ENCODE peak calls at places on chromosomes 1 and 21, in seven cellular contexts. One of them, this sample, is unnamed.

GRCh38 chr21:29208666-29209059 is 78.2 kb downstream of the MAP3K7CL start:
- DNase-seq in tibial nerve: no peak
- DNase-seq in breast epithelium: no peak
- DNase-seq in fibroblast of the aortic adventitia: peak
- DNase-seq in uterus: no peak
- DNase-seq in pancreas: no peak
- DNase-seq in foreskin fibroblast: peak
- DNase-seq in this sample: peak

GRCh38 chr1:38833146-38833545 is 26.4 kb downstream of the RRAGC start:
- DNase-seq in tibial nerve: no peak
- DNase-seq in breast epithelium: no peak
- DNase-seq in fibroblast of the aortic adventitia: no peak
- DNase-seq in uterus: no peak
- DNase-seq in pancreas: no peak
- DNase-seq in foreskin fibroblast: no peak
- DNase-seq in this sample: no peak

GRCh38 chr1:46547481-46548383 is 3.7 kb downstream of the KNCN start:
- DNase-seq in tibial nerve: peak
- DNase-seq in breast epithelium: no peak
- DNase-seq in fibroblast of the aortic adventitia: peak
- DNase-seq in uterus: no peak
- DNase-seq in pancreas: no peak
- DNase-seq in foreskin fibroblast: peak
- DNase-seq in this sample: no peak

GRCh38 chr21:41399401-41399800 is 26.6 kb upstream of the MX1 start:
- DNase-seq in tibial nerve: no peak
- DNase-seq in breast epithelium: no peak
- DNase-seq in fibroblast of the aortic adventitia: no peak
- DNase-seq in uterus: no peak
- DNase-seq in pancreas: no peak
- DNase-seq in foreskin fibroblast: no peak
- DNase-seq in this sample: no peak

GRCh38 chr1:66520655-66521054 is 13.3 kb upstream of the SGIP1 start:
- DNase-seq in tibial nerve: no peak
- DNase-seq in breast epithelium: no peak
- DNase-seq in fibroblast of the aortic adventitia: no peak
- DNase-seq in uterus: no peak
- DNase-seq in pancreas: no peak
- DNase-seq in foreskin fibroblast: no peak
- DNase-seq in this sample: no peak

GRCh38 chr1:23793018-23793781 is 2.3 kb downstream of the LYPLA2 start:
- DNase-seq in tibial nerve: no peak
- DNase-seq in breast epithelium: no peak
- DNase-seq in fibroblast of the aortic adventitia: peak
- DNase-seq in uterus: no peak
- DNase-seq in pancreas: no peak
- DNase-seq in foreskin fibroblast: peak
- DNase-seq in this sample: no peak

GRCh38 chr1:56070601-56071000 is 508.8 kb downstream of the PLPP3 start:
- DNase-seq in tibial nerve: no peak
- DNase-seq in breast epithelium: no peak
- DNase-seq in fibroblast of the aortic adventitia: peak
- DNase-seq in uterus: no peak
- DNase-seq in pancreas: no peak
- DNase-seq in foreskin fibroblast: peak
- DNase-seq in this sample: peak

GRCh38 chr1:29408831-29409605 is 172.7 kb downstream of the PTPRU start:
- DNase-seq in tibial nerve: no peak
- DNase-seq in breast epithelium: no peak
- DNase-seq in fibroblast of the aortic adventitia: no peak
- DNase-seq in uterus: no peak
- DNase-seq in pancreas: no peak
- DNase-seq in foreskin fibroblast: no peak
- DNase-seq in this sample: no peak

GRCh38 chr1:218556016-218556415 is 210.9 kb downstream of the TGFB2 start:
- DNase-seq in tibial nerve: no peak
- DNase-seq in breast epithelium: no peak
- DNase-seq in fibroblast of the aortic adventitia: no peak
- DNase-seq in uterus: no peak
- DNase-seq in pancreas: no peak
- DNase-seq in foreskin fibroblast: no peak
- DNase-seq in this sample: no peak

GRCh38 chr1:92585831-92586230 is 99.1 kb upstream of the GFI1 start:
- DNase-seq in tibial nerve: no peak
- DNase-seq in breast epithelium: no peak
- DNase-seq in fibroblast of the aortic adventitia: no peak
- DNase-seq in uterus: no peak
- DNase-seq in pancreas: no peak
- DNase-seq in foreskin fibroblast: no peak
- DNase-seq in this sample: no peak

GRCh38 chr1:210688482-210689233 is 360.0 kb downstream of the HHAT start:
- DNase-seq in tibial nerve: no peak
- DNase-seq in breast epithelium: no peak
- DNase-seq in fibroblast of the aortic adventitia: no peak
- DNase-seq in uterus: no peak
- DNase-seq in pancreas: no peak
- DNase-seq in foreskin fibroblast: peak
- DNase-seq in this sample: no peak

GRCh38 chr1:231973840-231974239 is 347.2 kb downstream of the DISC1 start:
- DNase-seq in tibial nerve: no peak
- DNase-seq in breast epithelium: no peak
- DNase-seq in fibroblast of the aortic adventitia: no peak
- DNase-seq in uterus: no peak
- DNase-seq in pancreas: no peak
- DNase-seq in foreskin fibroblast: no peak
- DNase-seq in this sample: no peak

GRCh38 chr1:244653439-244654283 is 735 bp downstream of the DESI2 start:
- DNase-seq in tibial nerve: no peak
- DNase-seq in breast epithelium: no peak
- DNase-seq in fibroblast of the aortic adventitia: peak
- DNase-seq in uterus: no peak
- DNase-seq in pancreas: peak
- DNase-seq in foreskin fibroblast: peak
- DNase-seq in this sample: no peak

GRCh38 chr1:59445040-59445439 is 148.1 kb downstream of the FGGY start:
- DNase-seq in tibial nerve: no peak
- DNase-seq in breast epithelium: no peak
- DNase-seq in fibroblast of the aortic adventitia: peak
- DNase-seq in uterus: peak
- DNase-seq in pancreas: no peak
- DNase-seq in foreskin fibroblast: peak
- DNase-seq in this sample: no peak

GRCh38 chr1:37989381-37989930 is 366 bp downstream of the SF3A3 start:
- DNase-seq in tibial nerve: no peak
- DNase-seq in breast epithelium: no peak
- DNase-seq in fibroblast of the aortic adventitia: no peak
- DNase-seq in uterus: no peak
- DNase-seq in pancreas: peak
- DNase-seq in foreskin fibroblast: peak
- DNase-seq in this sample: no peak

GRCh38 chr1:230531103-230531502 is 105.0 kb upstream of the PGBD5 start:
- DNase-seq in tibial nerve: no peak
- DNase-seq in breast epithelium: no peak
- DNase-seq in fibroblast of the aortic adventitia: no peak
- DNase-seq in uterus: no peak
- DNase-seq in pancreas: no peak
- DNase-seq in foreskin fibroblast: no peak
- DNase-seq in this sample: no peak

GRCh38 chr1:8903908-8904650 is 25.6 kb upstream of the ENO1 start:
- DNase-seq in tibial nerve: peak
- DNase-seq in breast epithelium: peak
- DNase-seq in fibroblast of the aortic adventitia: peak
- DNase-seq in uterus: peak
- DNase-seq in pancreas: no peak
- DNase-seq in foreskin fibroblast: peak
- DNase-seq in this sample: peak

GRCh38 chr1:247332901-247333361 is 1.3 kb upstream of the ZNF496 start:
- DNase-seq in tibial nerve: peak
- DNase-seq in breast epithelium: peak
- DNase-seq in fibroblast of the aortic adventitia: peak
- DNase-seq in uterus: no peak
- DNase-seq in pancreas: peak
- DNase-seq in foreskin fibroblast: peak
- DNase-seq in this sample: no peak

GRCh38 chr1:68378296-68379084 is 71.3 kb downstream of the RPE65 start:
- DNase-seq in tibial nerve: no peak
- DNase-seq in breast epithelium: no peak
- DNase-seq in fibroblast of the aortic adventitia: peak
- DNase-seq in uterus: no peak
- DNase-seq in pancreas: no peak
- DNase-seq in foreskin fibroblast: peak
- DNase-seq in this sample: no peak

GRCh38 chr1:233319272-233319671 is 8.3 kb upstream of the MAP3K21 start:
- DNase-seq in tibial nerve: no peak
- DNase-seq in breast epithelium: no peak
- DNase-seq in fibroblast of the aortic adventitia: no peak
- DNase-seq in uterus: no peak
- DNase-seq in pancreas: no peak
- DNase-seq in foreskin fibroblast: no peak
- DNase-seq in this sample: no peak

GRCh38 chr1:183863852-183864251 is 58.9 kb downstream of the RGL1 start:
- DNase-seq in tibial nerve: no peak
- DNase-seq in breast epithelium: no peak
- DNase-seq in fibroblast of the aortic adventitia: no peak
- DNase-seq in uterus: no peak
- DNase-seq in pancreas: no peak
- DNase-seq in foreskin fibroblast: no peak
- DNase-seq in this sample: no peak

GRCh38 chr21:46182548-46183336 is 1.5 kb downstream of the SPATC1L start:
- DNase-seq in tibial nerve: no peak
- DNase-seq in breast epithelium: peak
- DNase-seq in fibroblast of the aortic adventitia: peak
- DNase-seq in uterus: peak
- DNase-seq in pancreas: no peak
- DNase-seq in foreskin fibroblast: peak
- DNase-seq in this sample: no peak

GRCh38 chr1:3139451-3139852 is 70.4 kb downstream of the PRDM16 start:
- DNase-seq in tibial nerve: no peak
- DNase-seq in breast epithelium: no peak
- DNase-seq in fibroblast of the aortic adventitia: no peak
- DNase-seq in uterus: no peak
- DNase-seq in pancreas: no peak
- DNase-seq in foreskin fibroblast: no peak
- DNase-seq in this sample: no peak

GRCh38 chr1:40951943-40952743 is 27.4 kb upstream of the CTPS1 start:
- DNase-seq in tibial nerve: peak
- DNase-seq in breast epithelium: peak
- DNase-seq in fibroblast of the aortic adventitia: peak
- DNase-seq in uterus: peak
- DNase-seq in pancreas: peak
- DNase-seq in foreskin fibroblast: peak
- DNase-seq in this sample: no peak

GRCh38 chr1:112544011-112544688 is 35.4 kb downstream of the WNT2B start:
- DNase-seq in tibial nerve: no peak
- DNase-seq in breast epithelium: no peak
- DNase-seq in fibroblast of the aortic adventitia: peak
- DNase-seq in uterus: no peak
- DNase-seq in pancreas: no peak
- DNase-seq in foreskin fibroblast: peak
- DNase-seq in this sample: peak

GRCh38 chr1:168229893-168230292 is 4.1 kb downstream of the SFT2D2 start:
- DNase-seq in tibial nerve: no peak
- DNase-seq in breast epithelium: no peak
- DNase-seq in fibroblast of the aortic adventitia: no peak
- DNase-seq in uterus: no peak
- DNase-seq in pancreas: no peak
- DNase-seq in foreskin fibroblast: no peak
- DNase-seq in this sample: no peak

GRCh38 chr1:10939654-10940450 is 72.6 kb upstream of the TARDBP start:
- DNase-seq in tibial nerve: no peak
- DNase-seq in breast epithelium: no peak
- DNase-seq in fibroblast of the aortic adventitia: no peak
- DNase-seq in uterus: no peak
- DNase-seq in pancreas: no peak
- DNase-seq in foreskin fibroblast: peak
- DNase-seq in this sample: no peak
- H3K4me3 ChIP-seq in tibial nerve: no peak
- H3K4me3 ChIP-seq in breast epithelium: peak
- H3K4me3 ChIP-seq in fibroblast of the aortic adventitia: no peak
- H3K4me3 ChIP-seq in uterus: no peak
- H3K4me3 ChIP-seq in pancreas: no peak
- H3K4me3 ChIP-seq in foreskin fibroblast: no peak
- H3K4me3 ChIP-seq in this sample: no peak

GRCh38 chr1:119631433-119632102 is 16.5 kb downstream of the ZNF697 start:
- DNase-seq in tibial nerve: peak
- DNase-seq in breast epithelium: peak
- DNase-seq in fibroblast of the aortic adventitia: peak
- DNase-seq in uterus: peak
- DNase-seq in pancreas: peak
- DNase-seq in foreskin fibroblast: peak
- DNase-seq in this sample: no peak
- H3K4me3 ChIP-seq in tibial nerve: peak
- H3K4me3 ChIP-seq in breast epithelium: peak
- H3K4me3 ChIP-seq in fibroblast of the aortic adventitia: peak
- H3K4me3 ChIP-seq in uterus: peak
- H3K4me3 ChIP-seq in pancreas: peak
- H3K4me3 ChIP-seq in foreskin fibroblast: peak
- H3K4me3 ChIP-seq in this sample: peak

GRCh38 chr1:44812822-44813543 is 4.7 kb downstream of the BTBD19 start:
- DNase-seq in tibial nerve: no peak
- DNase-seq in breast epithelium: no peak
- DNase-seq in fibroblast of the aortic adventitia: no peak
- DNase-seq in uterus: peak
- DNase-seq in pancreas: peak
- DNase-seq in foreskin fibroblast: peak
- DNase-seq in this sample: no peak
- H3K4me3 ChIP-seq in tibial nerve: peak
- H3K4me3 ChIP-seq in breast epithelium: peak
- H3K4me3 ChIP-seq in fibroblast of the aortic adventitia: no peak
- H3K4me3 ChIP-seq in uterus: peak
- H3K4me3 ChIP-seq in pancreas: peak
- H3K4me3 ChIP-seq in foreskin fibroblast: peak
- H3K4me3 ChIP-seq in this sample: peak

GRCh38 chr1:77831566-77831965 is 52.1 kb downstream of the MIGA1 start:
- DNase-seq in tibial nerve: no peak
- DNase-seq in breast epithelium: no peak
- DNase-seq in fibroblast of the aortic adventitia: peak
- DNase-seq in uterus: no peak
- DNase-seq in pancreas: no peak
- DNase-seq in foreskin fibroblast: peak
- DNase-seq in this sample: no peak

GRCh38 chr1:77831976-77832695 is 52.7 kb downstream of the MIGA1 start:
- DNase-seq in tibial nerve: peak
- DNase-seq in breast epithelium: no peak
- DNase-seq in fibroblast of the aortic adventitia: peak
- DNase-seq in uterus: no peak
- DNase-seq in pancreas: no peak
- DNase-seq in foreskin fibroblast: peak
- DNase-seq in this sample: peak

GRCh38 chr1:77830946-77831345 is 51.5 kb downstream of the MIGA1 start:
- DNase-seq in tibial nerve: no peak
- DNase-seq in breast epithelium: no peak
- DNase-seq in fibroblast of the aortic adventitia: no peak
- DNase-seq in uterus: no peak
- DNase-seq in pancreas: no peak
- DNase-seq in foreskin fibroblast: no peak
- DNase-seq in this sample: no peak

GRCh38 chr1:77828098-77828497 is 48.6 kb downstream of the MIGA1 start:
- DNase-seq in tibial nerve: no peak
- DNase-seq in breast epithelium: no peak
- DNase-seq in fibroblast of the aortic adventitia: no peak
- DNase-seq in uterus: no peak
- DNase-seq in pancreas: no peak
- DNase-seq in foreskin fibroblast: no peak
- DNase-seq in this sample: no peak

GRCh38 chr1:77829851-77830250 is 50.4 kb downstream of the MIGA1 start:
- DNase-seq in tibial nerve: no peak
- DNase-seq in breast epithelium: no peak
- DNase-seq in fibroblast of the aortic adventitia: no peak
- DNase-seq in uterus: no peak
- DNase-seq in pancreas: no peak
- DNase-seq in foreskin fibroblast: no peak
- DNase-seq in this sample: no peak
- H3K4me3 ChIP-seq in tibial nerve: no peak
- H3K4me3 ChIP-seq in breast epithelium: no peak
- H3K4me3 ChIP-seq in fibroblast of the aortic adventitia: no peak
- H3K4me3 ChIP-seq in uterus: no peak
- H3K4me3 ChIP-seq in pancreas: no peak
- H3K4me3 ChIP-seq in foreskin fibroblast: no peak
- H3K4me3 ChIP-seq in this sample: no peak

This sample was measured in BJ.